ENCODE peak calls at places on chromosomes 16 and 17, in six cellular contexts. G is upper lobe of right lung; X is CD4-positive, alpha-beta T cell; I is effector memory CD4-positive, alpha-beta T cell; A is IMR-90; B is lower lobe of right lung. F is an unnamed sample.

GRCh38 chr16:14286381-14287230 is 215.5 kb downstream of the MRTFB start:
- DNase-seq in B (no peak), G (peak), I (peak), X (no peak), A (no peak), F (peak)

GRCh38 chr17:57016764-57017116 is 38.8 kb downstream of the SCPEP1 start:
- DNase-seq in I (no peak), G (no peak), B (no peak), X (no peak), A (peak), F (no peak)

GRCh38 chr17:40475234-40476210 is 25.9 kb downstream of the TNS4 start:
- DNase-seq in X (no peak), G (no peak), I (no peak), A (no peak), B (no peak), F (no peak)

GRCh38 chr17:68909066-68909465 is 46.1 kb downstream of the ABCA8 start:
- DNase-seq in B (no peak), X (no peak), I (no peak), G (no peak), A (peak), F (no peak)

GRCh38 chr16:25580071-25580470 is 111.7 kb upstream of the HS3ST4 start:
- DNase-seq in B (no peak), X (no peak), I (no peak), A (no peak), G (no peak), F (no peak)

GRCh38 chr17:45096926-45097325 is 35.4 kb downstream of the PLCD3 start:
- DNase-seq in G (no peak), I (no peak), A (no peak), B (no peak), X (no peak), F (no peak)

GRCh38 chr17:32882734-32883133 is 5.8 kb upstream of the MYO1D start:
- DNase-seq in B (no peak), G (no peak), I (no peak), A (peak), X (no peak), F (no peak)

GRCh38 chr16:77732241-77732946 is 10.1 kb downstream of the NUDT7 start:
- DNase-seq in X (no peak), A (peak), B (no peak), G (no peak), I (no peak), F (no peak)

GRCh38 chr17:27199948-27200347 is 94.0 kb upstream of the WSB1 start:
- DNase-seq in I (no peak), X (no peak), B (no peak), A (peak), G (no peak), F (no peak)

GRCh38 chr17:35359396-35359795 is 14.0 kb downstream of the SLFN11 start:
- DNase-seq in A (no peak), I (no peak), B (no peak), G (no peak), X (no peak), F (no peak)

GRCh38 chr16:72066747-72067146 is 3.7 kb downstream of the HPR start:
- DNase-seq in I (no peak), A (peak), G (no peak), X (no peak), B (no peak), F (peak)

GRCh38 chr16:13448346-13448745 is 471.6 kb upstream of the ERCC4 start:
- DNase-seq in B (no peak), X (no peak), A (no peak), G (no peak), I (no peak), F (no peak)

GRCh38 chr17:59165933-59166342 is 10.4 kb downstream of the PRR11 start:
- DNase-seq in G (no peak), I (peak), B (no peak), X (peak), A (peak), F (peak)

GRCh38 chr17:57281887-57282653 is 25.7 kb downstream of the MSI2 start:
- DNase-seq in G (no peak), X (no peak), A (no peak), I (no peak), B (no peak), F (peak)

GRCh38 chr16:89700649-89701424 is 668 bp downstream of the SPATA2L start:
- DNase-seq in I (peak), X (no peak), B (peak), A (peak), G (peak), F (peak)

GRCh38 chr17:18946536-18946935 is 5.4 kb upstream of the SLC5A10 start:
- DNase-seq in X (no peak), A (peak), G (no peak), B (no peak), I (no peak), F (no peak)

GRCh38 chr17:43753488-43754129 is 5.0 kb downstream of the SOST start:
- DNase-seq in I (no peak), B (no peak), A (peak), G (no peak), X (no peak), F (no peak)

GRCh38 chr17:81399481-81400153 is 4.4 kb downstream of the BAHCC1 start:
- DNase-seq in I (no peak), B (no peak), X (no peak), A (no peak), G (no peak), F (no peak)

GRCh38 chr16:73232555-73233422 is 184.9 kb upstream of the ZFHX3 start:
- DNase-seq in I (no peak), A (peak), X (no peak), G (no peak), B (no peak), F (no peak)

GRCh38 chr17:6110592-6110991 is 40.4 kb downstream of the WSCD1 start:
- DNase-seq in X (no peak), B (no peak), G (no peak), A (no peak), I (no peak), F (no peak)

GRCh38 chr17:81552244-81553017 is at the start of gene FAAP100:
- DNase-seq in X (peak), A (peak), G (peak), B (peak), I (peak), F (peak)

GRCh38 chr16:15682105-15682570 is 32.1 kb downstream of the NDE1 start:
- DNase-seq in X (no peak), B (peak), A (peak), G (no peak), I (peak), F (peak)

GRCh38 chr16:56047307-56048234 is 143.7 kb upstream of the GNAO1 start:
- DNase-seq in B (no peak), X (no peak), I (no peak), G (no peak), A (no peak), F (no peak)

GRCh38 chr16:75593825-75594820 is 27.9 kb downstream of the GABARAPL2 start:
- DNase-seq in I (no peak), A (peak), B (no peak), G (no peak), X (no peak), F (no peak)

GRCh38 chr17:78357177-78357586 is 2.7 kb downstream of the SOCS3 start:
- DNase-seq in X (no peak), A (peak), G (peak), B (peak), I (no peak), F (no peak)

GRCh38 chr17:78140169-78141051 is 5.8 kb upstream of the C17orf99 start:
- DNase-seq in B (peak), A (peak), I (peak), G (peak), X (peak), F (peak)

GRCh38 chr17:77126519-77126918 is 14.2 kb upstream of the SEC14L1 start:
- DNase-seq in A (no peak), X (no peak), B (no peak), G (no peak), I (no peak), F (no peak)

GRCh38 chr17:28961391-28961790 is 10.1 kb upstream of the PHF12 start:
- DNase-seq in I (no peak), X (no peak), B (no peak), A (no peak), G (peak), F (no peak)

GRCh38 chr16:77191259-77191969 is 424 bp downstream of the MON1B start:
- DNase-seq in X (no peak), I (no peak), G (peak), B (peak), A (no peak), F (peak)

GRCh38 chr16:12289175-12290063 is 312.9 kb downstream of the SNX29 start:
- DNase-seq in A (no peak), B (peak), G (no peak), X (no peak), I (no peak), F (no peak)

GRCh38 chr16:26598061-26598460 is 468.7 kb upstream of the C16orf82 start:
- DNase-seq in B (no peak), I (peak), G (no peak), X (peak), A (no peak), F (peak)

GRCh38 chr16:2033057-2033911 is 6.6 kb downstream of the NHERF2 start:
- DNase-seq in A (peak), B (no peak), X (no peak), I (no peak), G (peak), F (no peak)
- H3K27ac ChIP-seq in A (peak), B (peak), X (no peak), I (no peak), G (peak), F (no peak)

GRCh38 chr17:66963521-66964082 is 905 bp upstream of the CACNG4 start:
- DNase-seq in I (no peak), G (no peak), A (no peak), X (no peak), B (no peak), F (no peak)
- H3K27ac ChIP-seq in I (no peak), G (no peak), A (no peak), X (no peak), B (no peak), F (no peak)

DNA sequence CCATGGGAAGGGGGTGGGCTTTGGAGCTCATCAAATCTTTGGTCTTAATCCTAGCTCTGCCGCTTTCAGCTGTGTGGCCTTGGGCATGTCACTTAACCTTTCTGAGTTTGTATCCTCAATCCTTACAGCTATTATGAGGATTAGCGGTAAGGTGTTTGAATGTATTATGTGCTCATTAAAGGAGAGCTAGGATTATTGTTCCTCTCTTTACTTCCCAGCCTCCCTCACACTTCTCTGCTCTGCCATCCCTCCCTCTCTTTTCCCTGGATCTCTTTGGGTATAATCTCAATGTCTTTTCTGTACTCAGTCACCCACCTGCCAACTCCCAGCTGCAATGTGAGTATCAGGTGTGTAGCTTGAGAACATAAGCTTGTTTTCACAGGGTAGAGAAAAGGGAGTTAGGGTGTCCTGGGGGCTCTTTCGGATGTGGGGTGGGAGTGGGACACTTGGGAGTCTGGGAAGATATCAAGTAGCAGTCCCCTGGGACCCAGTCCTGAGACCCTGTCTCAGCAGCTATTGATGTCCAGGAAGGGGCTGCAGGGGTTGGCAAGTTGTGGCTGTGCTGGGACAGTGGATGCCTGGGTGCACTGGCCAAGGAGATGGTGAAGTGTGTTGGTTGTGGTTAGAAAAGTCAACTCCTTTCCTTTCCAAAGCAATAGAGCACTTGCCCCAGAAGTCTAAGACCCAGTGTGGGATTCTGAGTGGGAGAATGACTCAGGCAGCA is 1.8 kb downstream of the EFNB3 start:
- DNase-seq in I (no peak), B (no peak), G (no peak), X (no peak), A (no peak), F (no peak)
- H3K27ac ChIP-seq in I (no peak), B (no peak), G (no peak), X (no peak), A (no peak), F (no peak)

DNA sequence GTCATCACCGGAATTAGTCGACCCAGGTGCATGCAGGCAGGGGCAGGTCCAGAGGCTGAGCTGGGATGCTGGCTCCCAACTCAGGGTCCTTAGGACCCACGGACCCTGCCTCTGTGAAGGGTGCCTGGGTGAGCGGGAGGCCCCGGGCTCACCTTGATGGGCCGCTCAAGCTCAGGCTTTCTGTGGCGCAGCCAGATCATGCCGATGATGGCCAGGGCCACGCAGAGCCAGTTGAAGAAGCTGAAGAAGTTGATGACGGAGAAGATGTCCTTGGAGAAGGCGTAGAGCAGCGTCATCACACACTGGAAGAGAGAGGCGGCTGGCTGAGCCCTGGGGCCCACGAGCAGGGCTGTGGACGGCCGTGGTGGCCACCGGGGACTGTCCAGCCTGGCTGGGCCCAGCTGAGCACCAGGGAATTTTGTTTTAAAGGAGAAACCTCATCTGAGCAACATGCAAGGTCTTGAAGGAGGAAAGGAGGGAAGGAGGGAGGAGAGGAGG is 32.9 kb downstream of the SLC7A5 start:
- DNase-seq in A (no peak), B (no peak), G (no peak), X (no peak), I (no peak), F (no peak)
- H3K27ac ChIP-seq in A (no peak), B (no peak), G (no peak), X (no peak), I (no peak), F (no peak)

GRCh38 chr17:75326587-75326955 is 37.3 kb upstream of the SLC25A19 start:
- DNase-seq in B (no peak), I (no peak), A (no peak), G (no peak), X (no peak), F (no peak)

GRCh38 chr17:75335315-75335714 is 46.1 kb upstream of the SLC25A19 start:
- DNase-seq in G (no peak), A (no peak), B (no peak), I (no peak), X (no peak), F (no peak)

GRCh38 chr17:75334723-75335122 is 45.5 kb upstream of the SLC25A19 start:
- DNase-seq in I (no peak), G (no peak), X (no peak), A (no peak), B (no peak), F (no peak)

GRCh38 chr17:75327757-75328156 is 38.5 kb upstream of the SLC25A19 start:
- DNase-seq in G (no peak), B (no peak), A (no peak), I (no peak), X (no peak), F (no peak)

GRCh38 chr17:75331671-75332070 is 42.4 kb upstream of the SLC25A19 start:
- DNase-seq in I (no peak), B (no peak), G (no peak), A (no peak), X (no peak), F (no peak)
- H3K27ac ChIP-seq in I (no peak), B (no peak), G (no peak), A (no peak), X (no peak), F (no peak)